ENCODE peak calls at places on chromosomes 13 and 19, in ten cellular contexts. D, Y, I, S, X, K, H, M, O and B are unnamed samples.

GRCh38 chr13:106302843-106303242 is 232.6 kb downstream of the EFNB2 start:
- DNase-seq in D (no peak), Y (no peak), I (no peak), S (no peak), X (no peak), K (no peak), H (no peak), M (no peak), O (no peak), B (no peak)

GRCh38 chr13:92513672-92514071 is 712.9 kb upstream of the GPC6 start:
- DNase-seq in D (no peak), Y (no peak), I (no peak), S (no peak), X (no peak), K (no peak), H (no peak), M (no peak), O (peak), B (no peak)

GRCh38 chr19:12065100-12065538 is 588 bp downstream of the ZNF844 start:
- DNase-seq in D (peak), Y (no peak), I (no peak), S (no peak), X (no peak), K (peak), H (no peak), M (no peak), O (peak), B (peak)

GRCh38 chr19:33388817-33389573 is 15.5 kb downstream of the CEBPG start:
- DNase-seq in D (peak), Y (no peak), I (no peak), S (no peak), X (peak), K (no peak), H (peak), M (no peak), O (no peak), B (no peak)

GRCh38 chr13:36163809-36164308 is 32.7 kb upstream of the DCLK1 start:
- DNase-seq in D (no peak), Y (peak), I (no peak), S (no peak), X (no peak), K (peak), H (no peak), M (no peak), O (peak), B (peak)

GRCh38 chr19:15666883-15667282 is 6.0 kb upstream of the CYP4F12 start:
- DNase-seq in D (no peak), Y (peak), I (no peak), S (no peak), X (no peak), K (peak), H (no peak), M (no peak), O (no peak), B (no peak)

GRCh38 chr13:106528711-106529414 is 6.6 kb downstream of the EFNB2 start:
- DNase-seq in D (no peak), Y (no peak), I (peak), S (no peak), X (no peak), K (no peak), H (no peak), M (no peak), O (no peak), B (no peak)

GRCh38 chr19:35123573-35123972 is 8.0 kb downstream of the FXYD3 start:
- DNase-seq in D (no peak), Y (peak), I (no peak), S (no peak), X (no peak), K (peak), H (no peak), M (no peak), O (no peak), B (peak)

GRCh38 chr13:27918041-27918917 is 1.5 kb upstream of the PDX1 start:
- DNase-seq in D (no peak), Y (no peak), I (peak), S (no peak), X (no peak), K (no peak), H (peak), M (no peak), O (no peak), B (no peak)

GRCh38 chr13:112760440-112760839 is 70.6 kb downstream of the ATP11A start:
- DNase-seq in D (no peak), Y (no peak), I (no peak), S (no peak), X (peak), K (no peak), H (no peak), M (no peak), O (peak), B (peak)

GRCh38 chr13:112761701-112762689 is 72.2 kb downstream of the ATP11A start:
- DNase-seq in D (no peak), Y (no peak), I (peak), S (no peak), X (peak), K (no peak), H (no peak), M (no peak), O (peak), B (no peak)

GRCh38 chr13:112764028-112764427 is 74.2 kb downstream of the ATP11A start:
- DNase-seq in D (no peak), Y (no peak), I (no peak), S (no peak), X (no peak), K (no peak), H (no peak), M (no peak), O (no peak), B (no peak)

GRCh38 chr13:112760931-112761330 is 71.1 kb downstream of the ATP11A start:
- DNase-seq in D (no peak), Y (no peak), I (no peak), S (no peak), X (peak), K (no peak), H (no peak), M (no peak), O (no peak), B (no peak)

GRCh38 chr13:112762690-112763080 is 72.8 kb downstream of the ATP11A start:
- DNase-seq in D (no peak), Y (no peak), I (no peak), S (no peak), X (no peak), K (no peak), H (peak), M (no peak), O (no peak), B (no peak)
- TF ChIP-seq CTCF in D (no peak), Y (no peak), I (no peak), S (no peak), X (no peak), K (no peak), H (no peak), M (no peak), O (no peak), B (no peak)

GRCh38 chr19:5678071-5678682 is 2.1 kb downstream of the MICOS13 start:
- DNase-seq in D (no peak), Y (no peak), I (no peak), S (no peak), X (no peak), K (no peak), H (peak), M (no peak), O (no peak), B (no peak)

GRCh38 chr19:5676711-5677110 is 3.6 kb downstream of the MICOS13 start:
- DNase-seq in D (no peak), Y (no peak), I (no peak), S (no peak), X (no peak), K (no peak), H (peak), M (no peak), O (no peak), B (no peak)

GRCh38 chr19:5677156-5677555 is 3.2 kb downstream of the MICOS13 start:
- DNase-seq in D (no peak), Y (no peak), I (no peak), S (no peak), X (no peak), K (no peak), H (peak), M (no peak), O (no peak), B (no peak)

GRCh38 chr19:5676105-5676671 is 4.1 kb downstream of the MICOS13 start:
- DNase-seq in D (no peak), Y (no peak), I (no peak), S (no peak), X (no peak), K (no peak), H (peak), M (no peak), O (no peak), B (no peak)

GRCh38 chr19:5677597-5677996 is 2.7 kb downstream of the MICOS13 start:
- DNase-seq in D (no peak), Y (no peak), I (no peak), S (no peak), X (no peak), K (no peak), H (peak), M (no peak), O (no peak), B (no peak)
- TF ChIP-seq CTCF in D (no peak), Y (no peak), I (no peak), S (no peak), X (no peak), K (no peak), H (no peak), M (no peak), O (no peak), B (no peak)

DNA sequence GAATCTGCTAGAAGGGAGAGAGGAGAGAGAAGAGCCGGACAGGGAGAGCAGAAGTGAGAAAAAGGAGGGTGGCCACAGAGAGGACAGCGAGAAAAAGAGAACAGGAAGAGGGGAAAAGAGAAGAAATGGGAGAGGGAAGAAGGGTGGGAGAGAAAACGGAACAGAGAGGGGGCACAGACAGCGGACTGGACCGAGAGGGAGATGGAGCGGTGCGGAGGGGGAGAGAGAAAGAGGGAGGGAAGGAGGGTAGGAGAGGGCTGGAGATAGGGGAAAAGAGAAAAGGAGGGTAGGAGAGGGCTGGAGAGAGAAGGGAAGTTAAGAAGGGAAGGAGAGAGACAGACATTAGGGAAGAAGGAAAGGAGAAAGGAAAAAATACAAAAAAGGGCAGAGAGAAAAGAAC is 12.1 kb upstream of the GARIN5A start:
- DNase-seq in D (no peak), Y (no peak), I (no peak), S (no peak), X (no peak), K (no peak), H (no peak), M (no peak), O (no peak), B (no peak)
- TF ChIP-seq CTCF in D (no peak), Y (no peak), I (no peak), S (no peak), X (no peak), K (no peak), H (no peak), M (no peak), O (no peak), B (no peak)

DNA sequence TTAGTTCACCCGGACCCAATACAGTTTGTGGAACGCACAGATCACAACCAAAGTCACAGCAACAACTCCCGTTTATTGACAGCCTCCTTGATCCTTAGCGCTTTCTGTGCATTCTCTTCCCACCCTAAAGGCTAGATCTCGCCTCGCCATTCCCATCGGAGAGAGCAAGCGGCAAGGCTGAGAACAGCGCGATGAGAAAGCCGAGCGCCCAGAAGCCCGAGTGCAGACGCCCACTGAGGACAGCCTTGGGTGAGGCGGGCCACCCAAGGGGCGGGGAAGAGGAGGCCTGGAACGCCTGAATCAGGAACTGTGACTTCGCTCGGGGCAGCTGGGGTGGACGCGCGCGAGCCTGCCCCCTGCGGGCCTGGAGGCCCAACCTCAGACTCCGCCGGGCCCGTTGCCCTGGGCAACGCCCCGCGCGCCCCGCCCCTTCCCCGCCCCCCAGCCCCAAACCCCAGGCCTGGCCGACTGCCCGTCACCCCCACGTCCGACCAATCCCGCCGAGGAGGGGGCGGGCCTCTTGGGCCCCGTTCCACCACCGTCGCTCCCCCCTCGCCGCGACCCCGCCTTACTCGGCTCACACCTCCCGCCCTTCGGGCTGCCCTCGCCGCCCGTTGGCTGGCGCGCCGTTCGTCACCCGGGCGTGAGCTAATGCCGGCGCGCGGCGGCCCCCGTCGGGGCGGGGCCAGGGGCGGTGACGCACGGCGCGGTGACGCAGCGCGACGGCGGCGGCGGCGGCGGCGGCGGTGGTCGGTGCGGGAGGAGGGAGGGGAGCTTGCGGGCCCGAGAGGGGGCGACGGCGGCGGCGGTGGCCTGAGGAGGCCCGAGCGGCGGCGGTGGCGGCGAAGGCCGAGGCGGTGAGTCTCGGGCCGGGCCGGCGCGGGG is at the start of gene SAMD4B:
- DNase-seq in D (peak), Y (peak), I (peak), S (peak), X (peak), K (peak), H (peak), M (peak), O (peak), B (peak)
- TF ChIP-seq CTCF in D (peak), Y (peak), I (peak), S (peak), X (peak), K (peak), H (peak), M (peak), O (peak), B (peak)

DNA sequence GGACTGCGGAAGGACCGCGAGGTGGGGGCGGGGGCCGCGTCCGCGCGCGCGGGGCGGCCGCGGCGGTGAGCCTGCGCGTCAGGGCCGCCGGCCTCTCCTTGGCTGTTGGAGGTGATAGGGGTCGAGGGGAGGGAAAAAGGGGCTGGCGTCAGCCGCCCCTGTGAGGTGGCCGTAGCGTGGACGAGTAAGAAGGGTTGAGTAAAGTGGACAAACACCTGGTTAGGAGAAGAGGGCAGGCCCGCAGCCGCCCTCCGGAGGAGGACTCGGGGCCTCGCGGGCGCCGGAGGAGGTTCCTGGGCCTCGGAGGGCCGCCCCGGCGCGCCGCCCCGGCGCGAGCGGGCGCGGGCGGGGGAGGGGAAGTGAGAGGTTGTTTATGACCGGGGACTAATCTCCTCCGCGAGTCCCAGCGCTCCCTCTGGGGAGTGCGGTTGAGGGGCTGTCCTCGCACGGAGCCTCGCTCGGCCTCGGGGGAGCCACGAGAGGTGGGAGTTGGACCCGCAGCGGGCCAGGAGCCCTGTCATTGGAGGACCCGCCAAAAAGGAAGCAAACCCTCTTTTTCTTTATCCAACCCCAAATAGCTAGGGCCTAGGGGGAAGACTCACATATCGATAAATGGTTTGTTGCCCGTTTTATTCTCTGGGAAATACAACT is 597 bp upstream of the INTS6 start:
- DNase-seq in D (peak), Y (no peak), I (peak), S (peak), X (no peak), K (peak), H (peak), M (peak), O (no peak), B (no peak)
- TF ChIP-seq CTCF in D (no peak), Y (no peak), I (no peak), S (no peak), X (no peak), K (no peak), H (peak), M (no peak), O (no peak), B (no peak)